ENCODE peak calls at places on chromosomes 16 and 17, in eight cellular contexts. M is adrenal gland, O is WTC11, I is heart right ventricle, C is gastrocnemius medialis, B is neural progenitor cell, R is left ventricle myocardium inferior, W is A549. Y is an unnamed sample.

GRCh38 chr17:71247455-71248015 is 873.3 kb upstream of the SOX9 start:
- DNase-seq in C (no peak), O (no peak), I (no peak), R (no peak), W (no peak), M (no peak), B (no peak), Y (no peak)

GRCh38 chr16:55487048-55487803 is 8.2 kb downstream of the MMP2 start:
- DNase-seq in O (no peak), M (no peak), R (peak; percentile 57), C (peak; percentile 52), W (no peak), B (no peak), I (no peak), Y (no peak)

GRCh38 chr17:16945141-16945493 is 26.8 kb downstream of the TNFRSF13B start:
- DNase-seq in I (no peak), R (no peak), W (no peak), B (peak; percentile 0), M (no peak), O (no peak), C (no peak), Y (no peak)

GRCh38 chr17:1197379-1197778 is 17.6 kb upstream of the ABR start:
- DNase-seq in O (no peak), B (no peak), R (no peak), W (no peak), C (peak; percentile 26), I (no peak), M (no peak), Y (no peak)

GRCh38 chr17:58997756-58998553 is 108.7 kb downstream of the TRIM37 start:
- DNase-seq in B (no peak), W (no peak), I (no peak), C (no peak), M (no peak), O (no peak), R (no peak), Y (no peak)

GRCh38 chr17:44190496-44190895 is 3.7 kb downstream of the TMUB2 start:
- DNase-seq in O (no peak), M (no peak), C (no peak), B (no peak), I (no peak), W (no peak), R (no peak), Y (no peak)

GRCh38 chr17:16464641-16465312 is 27.2 kb downstream of the LRRC75A start:
- DNase-seq in W (no peak), B (no peak), I (no peak), C (no peak), O (no peak), M (no peak), R (no peak), Y (no peak)

GRCh38 chr17:79919164-79919585 is 79.9 kb upstream of the CBX4 start:
- DNase-seq in I (peak; percentile 89), R (peak; percentile 89), M (peak; percentile 96), O (no peak), C (peak; percentile 84), W (peak; percentile 81), B (no peak), Y (no peak)

GRCh38 chr16:4214215-4214621 is 27.7 kb downstream of the SRL start:
- DNase-seq in R (no peak), B (no peak), W (peak; percentile 40), C (peak; percentile 75), O (no peak), M (peak; percentile 79), I (no peak), Y (no peak)

GRCh38 chr16:70441406-70441990 is 2.6 kb upstream of the ST3GAL2 start:
- DNase-seq in W (no peak), O (no peak), C (no peak), B (no peak), M (no peak), I (no peak), R (no peak), Y (no peak)

GRCh38 chr16:70437017-70437581 is 1.8 kb downstream of the ST3GAL2 start:
- DNase-seq in M (peak; percentile 34), B (peak; percentile 60), W (no peak), I (no peak), C (no peak), O (peak; percentile 68), R (no peak), Y (peak; percentile 69)

GRCh38 chr16:70438983-70439862 is at the start of gene ST3GAL2:
- DNase-seq in O (peak; percentile 98), I (peak; percentile 96), B (peak; percentile 100), M (peak; percentile 86), R (peak; percentile 96), C (peak; percentile 89), W (peak; percentile 93), Y (peak; percentile 98)

GRCh38 chr16:70437582-70438324 is 1.1 kb downstream of the ST3GAL2 start:
- DNase-seq in B (peak; percentile 48), C (no peak), W (no peak), I (no peak), O (no peak), R (no peak), M (peak; percentile 51), Y (no peak)

DNA sequence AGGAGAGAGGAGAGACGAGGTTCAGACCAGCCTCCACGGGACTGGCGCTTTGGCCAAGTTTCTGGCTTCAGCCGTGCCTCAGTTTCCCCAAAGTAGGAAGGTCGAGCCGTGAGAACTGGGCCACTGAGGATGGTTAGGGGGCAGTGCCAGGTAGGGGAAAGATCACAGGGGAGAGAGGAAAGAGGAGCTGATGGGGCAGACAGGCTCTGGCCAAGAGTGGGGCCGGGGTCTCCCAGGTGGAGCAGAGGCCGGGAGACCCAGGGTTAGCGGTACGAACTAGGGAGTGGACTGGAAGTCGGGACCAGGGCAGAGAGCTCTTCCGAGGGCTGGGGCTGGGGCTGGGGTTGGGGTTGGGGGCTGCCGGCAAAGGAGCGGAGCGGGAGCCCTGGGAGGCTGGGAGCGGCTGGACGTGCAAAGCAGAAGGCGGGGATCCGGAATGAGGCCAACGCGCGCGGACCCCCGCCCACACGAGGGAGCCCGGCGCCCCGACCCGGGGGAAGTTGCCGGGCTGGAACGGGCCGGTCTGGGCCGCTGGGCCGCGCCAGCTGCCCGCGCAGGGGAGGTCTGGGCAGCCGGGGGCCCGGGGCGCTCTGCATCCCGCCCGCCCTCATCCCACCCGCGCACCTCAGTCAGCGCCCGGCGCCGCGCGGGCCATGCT is 446 bp downstream of the ST3GAL2 start:
- DNase-seq in R (peak; percentile 32), I (peak; percentile 48), O (peak; percentile 41), M (no peak), C (no peak), B (no peak), W (no peak), Y (peak; percentile 50)
- TF ChIP-seq CTCF in R (no peak), I (no peak), O (no peak), M (no peak), C (no peak), B (no peak), W (no peak), Y (no peak)

GRCh38 chr17:54426287-54426886 is 474.3 kb upstream of the TOM1L1 start:
- DNase-seq in M (no peak), O (no peak), I (no peak), C (no peak), B (peak; percentile 53), W (peak; percentile 1), R (no peak), Y (no peak)
- TF ChIP-seq CTCF in M (no peak), O (no peak), I (no peak), C (no peak), B (peak; percentile 75), W (peak; percentile 29), R (no peak), Y (peak; percentile 48)

GRCh38 chr17:19313746-19314651 is 48.5 kb downstream of the B9D1 start:
- DNase-seq in B (no peak), I (no peak), O (no peak), C (no peak), M (peak; percentile 27), W (no peak), R (no peak), Y (no peak)

GRCh38 chr17:19315104-19315503 is 47.4 kb downstream of the B9D1 start:
- DNase-seq in O (no peak), C (no peak), I (no peak), R (no peak), W (no peak), M (peak; percentile 12), B (no peak), Y (no peak)

GRCh38 chr17:19318611-19319010 is 43.9 kb downstream of the B9D1 start:
- DNase-seq in I (no peak), W (no peak), R (no peak), M (peak; percentile 8), O (no peak), C (no peak), B (no peak), Y (no peak)

GRCh38 chr17:19317359-19318095 is 45.0 kb downstream of the B9D1 start:
- DNase-seq in I (peak; percentile 78), O (peak; percentile 94), C (peak; percentile 58), R (peak; percentile 85), M (peak; percentile 99), W (no peak), B (peak; percentile 87), Y (peak; percentile 75)

DNA sequence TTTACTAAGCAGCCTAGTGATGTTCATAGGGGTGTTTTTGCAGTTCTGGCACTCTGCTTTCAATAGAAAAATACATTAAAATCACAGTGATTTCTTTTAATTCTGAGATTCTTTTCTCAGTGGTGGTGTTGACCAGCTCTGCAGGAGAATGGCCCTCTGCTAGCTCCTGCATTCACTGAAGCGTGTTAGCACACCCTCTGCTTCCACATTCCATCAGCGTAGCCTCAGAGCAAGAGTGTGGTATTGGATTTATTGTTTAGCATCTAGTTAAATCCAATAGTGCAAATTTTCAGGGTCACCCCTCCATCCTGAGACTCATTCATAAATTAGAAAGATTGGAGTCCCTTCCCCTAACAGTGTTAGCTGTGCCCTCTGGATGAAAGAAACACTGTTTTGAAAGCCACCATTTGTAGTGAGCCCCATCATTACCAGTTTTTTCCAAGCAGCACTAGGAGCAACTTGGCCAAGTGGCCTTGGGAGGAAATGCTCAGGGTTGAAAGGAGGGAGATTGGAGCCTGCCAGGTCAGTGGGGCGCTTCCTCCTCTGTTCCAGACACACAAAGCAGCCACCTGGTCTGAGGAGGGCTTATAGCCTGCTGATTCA is 45.7 kb downstream of the B9D1 start:
- DNase-seq in M (peak; percentile 9), C (no peak), I (no peak), O (no peak), R (no peak), W (no peak), B (no peak), Y (no peak)
- TF ChIP-seq CTCF in M (no peak), C (no peak), I (no peak), O (no peak), R (no peak), W (no peak), B (no peak), Y (no peak)

GRCh38 chr16:83397601-83398000 is 410.2 kb upstream of the HSBP1 start:
- DNase-seq in W (no peak), O (no peak), M (no peak), I (no peak), R (no peak), C (no peak), B (no peak), Y (no peak)

GRCh38 chr16:83403751-83404150 is 404.0 kb upstream of the HSBP1 start:
- DNase-seq in B (no peak), I (no peak), O (no peak), W (no peak), M (no peak), C (no peak), R (no peak), Y (no peak)

GRCh38 chr16:83402969-83403368 is 404.8 kb upstream of the HSBP1 start:
- DNase-seq in O (no peak), M (no peak), B (no peak), I (no peak), R (no peak), C (no peak), W (no peak), Y (no peak)

GRCh38 chr16:83402160-83402794 is 405.5 kb upstream of the HSBP1 start:
- DNase-seq in R (no peak), W (no peak), O (peak; percentile 28), C (no peak), I (no peak), B (no peak), M (no peak), Y (no peak)

GRCh38 chr16:83400234-83400633 is 407.5 kb upstream of the HSBP1 start:
- DNase-seq in B (peak; percentile 35), O (peak; percentile 66), C (no peak), I (no peak), R (no peak), W (no peak), M (no peak), Y (no peak)
- TF ChIP-seq CTCF in B (peak; percentile 49), O (peak; percentile 16), C (no peak), I (no peak), R (no peak), W (no peak), M (no peak), Y (no peak)

Y was measured in glutamatergic neuron.